ENCODE peak calls at places on chromosome 9, in five cellular contexts. One of them, this sample, is unnamed. For H3K36me3 and H3K4me1, the result is how much of the 10 kb centered on the place peaks cover.

GRCh38 chr9:97412628-97413382 is 909 bp downstream of the TDRD7 start:
- DNase-seq in esophagus squamous epithelium: no peak
- DNase-seq in CD8-positive, alpha-beta T cell: peak
- DNase-seq in breast epithelium: no peak
- DNase-seq in neural progenitor cell: no peak
- DNase-seq in this sample: no peak

GRCh38 chr9:121599186-121599871 is 52.1 kb upstream of the DAB2IP start:
- DNase-seq in breast epithelium: peak
- DNase-seq in esophagus squamous epithelium: no peak
- DNase-seq in CD8-positive, alpha-beta T cell: no peak
- DNase-seq in neural progenitor cell: peak
- DNase-seq in this sample: no peak

GRCh38 chr9:83979812-83980394 is at the start of gene HNRNPK:
- DNase-seq in CD8-positive, alpha-beta T cell: peak
- DNase-seq in esophagus squamous epithelium: peak
- DNase-seq in neural progenitor cell: peak
- DNase-seq in breast epithelium: peak
- DNase-seq in this sample: peak

GRCh38 chr9:92963831-92964606 is 16.7 kb downstream of the FGD3 start:
- DNase-seq in neural progenitor cell: no peak
- DNase-seq in breast epithelium: no peak
- DNase-seq in CD8-positive, alpha-beta T cell: peak
- DNase-seq in esophagus squamous epithelium: peak
- DNase-seq in this sample: peak

GRCh38 chr9:70324963-70325362 is 66.2 kb downstream of the SMC5 start:
- DNase-seq in neural progenitor cell: no peak
- DNase-seq in CD8-positive, alpha-beta T cell: no peak
- DNase-seq in breast epithelium: no peak
- DNase-seq in esophagus squamous epithelium: no peak
- DNase-seq in this sample: no peak

GRCh38 chr9:80994892-80995291 is 694.5 kb downstream of the TLE1 start:
- DNase-seq in esophagus squamous epithelium: no peak
- DNase-seq in CD8-positive, alpha-beta T cell: no peak
- DNase-seq in breast epithelium: no peak
- DNase-seq in neural progenitor cell: no peak
- DNase-seq in this sample: no peak

GRCh38 chr9:35164711-35165110 is 2.9 kb downstream of the UNC13B start:
- DNase-seq in esophagus squamous epithelium: no peak
- DNase-seq in breast epithelium: no peak
- DNase-seq in neural progenitor cell: no peak
- DNase-seq in CD8-positive, alpha-beta T cell: no peak
- DNase-seq in this sample: no peak

GRCh38 chr9:72294952-72295351 is 70.1 kb downstream of the ZFAND5 start:
- DNase-seq in esophagus squamous epithelium: no peak
- DNase-seq in breast epithelium: no peak
- DNase-seq in neural progenitor cell: no peak
- DNase-seq in CD8-positive, alpha-beta T cell: no peak
- DNase-seq in this sample: no peak

GRCh38 chr9:37430841-37431597 is 8.5 kb downstream of the GRHPR start:
- DNase-seq in breast epithelium: no peak
- DNase-seq in neural progenitor cell: peak
- DNase-seq in esophagus squamous epithelium: no peak
- DNase-seq in CD8-positive, alpha-beta T cell: no peak
- DNase-seq in this sample: no peak

GRCh38 chr9:114243240-114243639 is 79.7 kb upstream of the ORM1 start:
- DNase-seq in neural progenitor cell: no peak
- DNase-seq in CD8-positive, alpha-beta T cell: no peak
- DNase-seq in esophagus squamous epithelium: no peak
- DNase-seq in breast epithelium: no peak
- DNase-seq in this sample: no peak

GRCh38 chr9:27341545-27342294 is 44.8 kb upstream of the EQTN start:
- DNase-seq in CD8-positive, alpha-beta T cell: no peak
- DNase-seq in neural progenitor cell: no peak
- DNase-seq in esophagus squamous epithelium: no peak
- DNase-seq in breast epithelium: no peak
- DNase-seq in this sample: no peak

GRCh38 chr9:125763373-125763772 is 16.2 kb downstream of the PBX3 start:
- DNase-seq in breast epithelium: no peak
- DNase-seq in neural progenitor cell: peak
- DNase-seq in esophagus squamous epithelium: no peak
- DNase-seq in CD8-positive, alpha-beta T cell: no peak
- DNase-seq in this sample: no peak

GRCh38 chr9:74132986-74133385 is 364.1 kb upstream of the RORB start:
- DNase-seq in neural progenitor cell: peak
- DNase-seq in esophagus squamous epithelium: no peak
- DNase-seq in breast epithelium: no peak
- DNase-seq in CD8-positive, alpha-beta T cell: no peak
- DNase-seq in this sample: no peak

GRCh38 chr9:105076729-105077128 is 148.8 kb upstream of the ABCA1 start:
- DNase-seq in CD8-positive, alpha-beta T cell: no peak
- DNase-seq in breast epithelium: no peak
- DNase-seq in esophagus squamous epithelium: no peak
- DNase-seq in neural progenitor cell: no peak
- DNase-seq in this sample: no peak

GRCh38 chr9:36029765-36030528 is 6.8 kb upstream of the RECK start:
- DNase-seq in CD8-positive, alpha-beta T cell: no peak
- DNase-seq in esophagus squamous epithelium: no peak
- DNase-seq in breast epithelium: no peak
- DNase-seq in neural progenitor cell: no peak
- DNase-seq in this sample: no peak

GRCh38 chr9:110650261-110650660 is 18.3 kb upstream of the MUSK start:
- DNase-seq in esophagus squamous epithelium: no peak
- DNase-seq in breast epithelium: no peak
- DNase-seq in neural progenitor cell: no peak
- DNase-seq in CD8-positive, alpha-beta T cell: no peak
- DNase-seq in this sample: no peak

GRCh38 chr9:14593406-14593805 is 99.8 kb downstream of the ZDHHC21 start:
- DNase-seq in esophagus squamous epithelium: no peak
- DNase-seq in CD8-positive, alpha-beta T cell: no peak
- DNase-seq in neural progenitor cell: no peak
- DNase-seq in breast epithelium: no peak
- DNase-seq in this sample: no peak

GRCh38 chr9:132242621-132243155 is 80.8 kb downstream of the NTNG2 start:
- DNase-seq in breast epithelium: no peak
- DNase-seq in CD8-positive, alpha-beta T cell: no peak
- DNase-seq in esophagus squamous epithelium: no peak
- DNase-seq in neural progenitor cell: peak
- DNase-seq in this sample: peak

GRCh38 chr9:134458111-134458845 is 132.0 kb downstream of the RXRA start:
- DNase-seq in esophagus squamous epithelium: no peak
- DNase-seq in CD8-positive, alpha-beta T cell: no peak
- DNase-seq in breast epithelium: no peak
- DNase-seq in neural progenitor cell: no peak
- DNase-seq in this sample: no peak

GRCh38 chr9:132572921-132573320 is 9.5 kb upstream of the BARHL1 start:
- DNase-seq in esophagus squamous epithelium: no peak
- DNase-seq in CD8-positive, alpha-beta T cell: no peak
- DNase-seq in breast epithelium: no peak
- DNase-seq in neural progenitor cell: no peak
- DNase-seq in this sample: no peak

GRCh38 chr9:132443951-132444615 is 34.1 kb downstream of the CFAP77 start:
- DNase-seq in breast epithelium: no peak
- DNase-seq in esophagus squamous epithelium: no peak
- DNase-seq in CD8-positive, alpha-beta T cell: no peak
- DNase-seq in neural progenitor cell: no peak
- DNase-seq in this sample: no peak

GRCh38 chr9:133135193-133135745 is 14.2 kb upstream of the RALGDS start:
- DNase-seq in CD8-positive, alpha-beta T cell: no peak
- DNase-seq in breast epithelium: peak
- DNase-seq in esophagus squamous epithelium: no peak
- DNase-seq in neural progenitor cell: no peak
- DNase-seq in this sample: peak

GRCh38 chr9:26675055-26675454 is 217.5 kb downstream of the CAAP1 start:
- DNase-seq in neural progenitor cell: no peak
- DNase-seq in breast epithelium: no peak
- DNase-seq in esophagus squamous epithelium: no peak
- DNase-seq in CD8-positive, alpha-beta T cell: no peak
- DNase-seq in this sample: no peak

GRCh38 chr9:133658442-133659431 is 22.6 kb downstream of the DBH start:
- DNase-seq in CD8-positive, alpha-beta T cell: no peak
- DNase-seq in neural progenitor cell: peak
- DNase-seq in breast epithelium: no peak
- DNase-seq in esophagus squamous epithelium: no peak
- DNase-seq in this sample: no peak

GRCh38 chr9:99259231-99259918 is 37.3 kb downstream of the SEC61B start:
- DNase-seq in neural progenitor cell: no peak
- DNase-seq in breast epithelium: peak
- DNase-seq in CD8-positive, alpha-beta T cell: peak
- DNase-seq in esophagus squamous epithelium: no peak
- DNase-seq in this sample: no peak

GRCh38 chr9:27487927-27488326 is 36.2 kb upstream of the IFNK start:
- DNase-seq in breast epithelium: no peak
- DNase-seq in CD8-positive, alpha-beta T cell: no peak
- DNase-seq in neural progenitor cell: no peak
- DNase-seq in esophagus squamous epithelium: no peak
- DNase-seq in this sample: no peak

GRCh38 chr9:93676310-93677054 is 100.1 kb downstream of the PHF2 start:
- DNase-seq in CD8-positive, alpha-beta T cell: no peak
- DNase-seq in breast epithelium: peak
- DNase-seq in esophagus squamous epithelium: no peak
- DNase-seq in neural progenitor cell: no peak
- DNase-seq in this sample: no peak

GRCh38 chr9:136943291-136944093 is 1.0 kb downstream of the FBXW5 start:
- DNase-seq in breast epithelium: no peak
- DNase-seq in neural progenitor cell: peak
- DNase-seq in CD8-positive, alpha-beta T cell: no peak
- DNase-seq in esophagus squamous epithelium: no peak
- DNase-seq in this sample: no peak

GRCh38 chr9:115006660-115007059 is 76.3 kb upstream of the TNFSF8 start:
- DNase-seq in esophagus squamous epithelium: no peak
- DNase-seq in CD8-positive, alpha-beta T cell: no peak
- DNase-seq in breast epithelium: no peak
- DNase-seq in neural progenitor cell: no peak
- DNase-seq in this sample: no peak

GRCh38 chr9:97675655-97676054 is 21.5 kb downstream of the XPA start:
- DNase-seq in CD8-positive, alpha-beta T cell: no peak
- DNase-seq in neural progenitor cell: no peak
- DNase-seq in breast epithelium: no peak
- DNase-seq in esophagus squamous epithelium: no peak
- DNase-seq in this sample: no peak

DNA sequence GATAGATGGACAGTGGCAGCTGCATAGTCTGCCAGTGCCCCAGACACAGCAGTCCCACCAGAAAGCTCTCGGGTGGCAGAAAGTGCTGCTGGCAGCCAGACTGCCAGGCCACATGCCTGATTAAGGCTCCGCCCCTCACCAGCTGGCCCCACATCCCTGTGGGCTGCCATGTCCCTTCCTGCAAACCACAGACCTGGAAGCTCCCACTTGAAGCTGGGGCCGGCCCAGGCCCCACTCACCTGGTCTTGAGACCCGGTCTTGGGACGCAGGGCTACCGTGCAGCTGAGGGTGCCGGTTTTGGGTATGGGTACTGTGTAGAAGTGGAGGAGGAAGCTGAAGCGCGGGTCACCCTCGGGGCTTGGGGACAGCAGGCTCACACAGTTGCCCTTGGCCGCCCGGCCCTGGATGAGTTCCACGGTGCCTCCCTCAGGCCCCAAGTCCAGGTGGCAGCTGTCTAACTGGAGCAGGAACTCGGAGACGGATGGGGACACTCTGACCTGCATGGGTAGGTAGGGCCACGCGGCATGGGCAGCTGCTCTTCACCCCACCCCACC is 15.3 kb downstream of the FPGS start:
- DNase-seq in esophagus squamous epithelium: no peak
- DNase-seq in CD8-positive, alpha-beta T cell: no peak
- DNase-seq in breast epithelium: no peak
- DNase-seq in neural progenitor cell: no peak
- DNase-seq in this sample: no peak
- H3K36me3 ChIP-seq in esophagus squamous epithelium: half or more
- H3K36me3 ChIP-seq in CD8-positive, alpha-beta T cell: under half
- H3K36me3 ChIP-seq in breast epithelium: under half
- H3K36me3 ChIP-seq in neural progenitor cell: under half
- H3K36me3 ChIP-seq in this sample: under half

GRCh38 chr9:96084289-96084688 is 208.8 kb downstream of the ERCC6L2 start:
- DNase-seq in esophagus squamous epithelium: no peak
- DNase-seq in breast epithelium: no peak
- DNase-seq in CD8-positive, alpha-beta T cell: no peak
- DNase-seq in neural progenitor cell: no peak
- DNase-seq in this sample: no peak
- H3K4me1 ChIP-seq in esophagus squamous epithelium: under half
- H3K4me1 ChIP-seq in breast epithelium: under half
- H3K4me1 ChIP-seq in CD8-positive, alpha-beta T cell: under half
- H3K4me1 ChIP-seq in neural progenitor cell: under half
- H3K4me1 ChIP-seq in this sample: under half

GRCh38 chr9:21557428-21557768 is 75.3 kb upstream of the IFNE start:
- DNase-seq in esophagus squamous epithelium: no peak
- DNase-seq in breast epithelium: no peak
- DNase-seq in neural progenitor cell: no peak
- DNase-seq in CD8-positive, alpha-beta T cell: no peak
- DNase-seq in this sample: no peak
- H3K27ac ChIP-seq in esophagus squamous epithelium: peak
- H3K27ac ChIP-seq in breast epithelium: no peak
- H3K27ac ChIP-seq in neural progenitor cell: no peak
- H3K27ac ChIP-seq in CD8-positive, alpha-beta T cell: no peak
- H3K27ac ChIP-seq in this sample: no peak

GRCh38 chr9:89177401-89178161 is 1.0 kb downstream of the SHC3 start:
- DNase-seq in esophagus squamous epithelium: no peak
- DNase-seq in CD8-positive, alpha-beta T cell: no peak
- DNase-seq in neural progenitor cell: peak
- DNase-seq in breast epithelium: no peak
- DNase-seq in this sample: no peak
- H3K36me3 ChIP-seq in esophagus squamous epithelium: under half
- H3K36me3 ChIP-seq in CD8-positive, alpha-beta T cell: under half
- H3K36me3 ChIP-seq in neural progenitor cell: under half
- H3K36me3 ChIP-seq in breast epithelium: under half
- H3K36me3 ChIP-seq in this sample: under half

GRCh38 chr9:3769646-3770045 is 243.8 kb upstream of the RFX3 start:
- DNase-seq in esophagus squamous epithelium: no peak
- DNase-seq in breast epithelium: no peak
- DNase-seq in CD8-positive, alpha-beta T cell: no peak
- DNase-seq in neural progenitor cell: no peak
- DNase-seq in this sample: no peak
- H3K4me1 ChIP-seq in esophagus squamous epithelium: under half
- H3K4me1 ChIP-seq in breast epithelium: under half
- H3K4me1 ChIP-seq in CD8-positive, alpha-beta T cell: under half
- H3K4me1 ChIP-seq in neural progenitor cell: under half
- H3K4me1 ChIP-seq in this sample: under half

DNA sequence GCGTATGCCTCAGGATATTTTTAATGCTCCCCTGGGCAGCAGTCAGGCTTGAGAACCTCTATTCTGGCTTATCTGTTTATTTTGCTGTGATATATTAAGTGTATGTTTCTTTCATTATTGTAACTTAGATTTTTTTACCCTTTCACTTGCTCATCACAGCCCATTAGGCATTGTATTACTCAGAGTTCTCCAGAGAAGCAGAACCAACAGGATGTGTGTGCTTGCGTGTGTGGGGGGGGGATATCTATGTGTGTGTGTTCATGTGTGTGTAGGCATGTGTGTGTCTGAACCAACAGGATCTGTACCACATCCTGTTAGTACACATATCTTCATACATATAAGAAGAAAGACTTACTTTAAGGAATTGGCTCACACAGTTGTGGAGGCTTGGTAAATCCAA is 91.6 kb upstream of the MTAP start:
- DNase-seq in breast epithelium: no peak
- DNase-seq in neural progenitor cell: no peak
- DNase-seq in CD8-positive, alpha-beta T cell: no peak
- DNase-seq in esophagus squamous epithelium: no peak
- DNase-seq in this sample: peak
- H3K27ac ChIP-seq in breast epithelium: no peak
- H3K27ac ChIP-seq in neural progenitor cell: no peak
- H3K27ac ChIP-seq in CD8-positive, alpha-beta T cell: no peak
- H3K27ac ChIP-seq in esophagus squamous epithelium: no peak
- H3K27ac ChIP-seq in this sample: no peak

This sample was measured in CD4-positive, CD25-positive, alpha-beta regulatory T cell.